ENCODE peak calls at places on chromosomes 12 and 14, in four cellular contexts. T, Q, G and D are unnamed samples.

GRCh38 chr12:124928912-124929530 is 14.6 kb upstream of the UBC start:
- DNase-seq in T (no peak), Q (no peak), G (no peak), D (no peak)

GRCh38 chr14:104524726-104525125 is 54.8 kb upstream of the C14orf180 start:
- DNase-seq in T (no peak), Q (no peak), G (no peak), D (no peak)

GRCh38 chr12:122123761-122124145 is 45.2 kb downstream of the MLXIP start:
- DNase-seq in T (no peak), Q (no peak), G (no peak), D (no peak)

GRCh38 chr12:40752011-40752410 is 59.8 kb downstream of the CNTN1 start:
- DNase-seq in T (no peak), Q (no peak), G (no peak), D (no peak)

GRCh38 chr14:101559624-101560533 is 1.4 kb upstream of the DIO3 start:
- DNase-seq in T (no peak), Q (no peak), G (peak), D (peak)

GRCh38 chr14:46054526-46054925 is 597.1 kb downstream of the RPL10L start:
- DNase-seq in T (no peak), Q (no peak), G (no peak), D (no peak)

GRCh38 chr12:131753041-131753440 is 42.2 kb downstream of the SFSWAP start:
- DNase-seq in T (no peak), Q (no peak), G (no peak), D (no peak)

GRCh38 chr14:92647499-92648279 is 100.7 kb downstream of the LGMN start:
- DNase-seq in T (peak), Q (no peak), G (no peak), D (no peak)

GRCh38 chr14:59093889-59094288 is 94.6 kb upstream of the DAAM1 start:
- DNase-seq in T (no peak), Q (no peak), G (no peak), D (no peak)

GRCh38 chr12:127964717-127965116 is 302.3 kb upstream of the TMEM132C start:
- DNase-seq in T (no peak), Q (no peak), G (no peak), D (no peak)

GRCh38 chr14:34330846-34331245 is 131.2 kb downstream of the SPTSSA start:
- DNase-seq in T (no peak), Q (no peak), G (no peak), D (no peak)

GRCh38 chr12:83179999-83180398 is 493.3 kb downstream of the TMTC2 start:
- DNase-seq in T (no peak), Q (no peak), G (no peak), D (no peak)

GRCh38 chr14:53953828-53954550 is 2.6 kb downstream of the BMP4 start:
- DNase-seq in T (no peak), Q (peak), G (peak), D (peak)

GRCh38 chr12:104285740-104286537 is 17.6 kb upstream of the EID3 start:
- DNase-seq in T (no peak), Q (peak), G (no peak), D (peak)

GRCh38 chr12:70513441-70513840 is 123.8 kb downstream of the PTPRB start:
- DNase-seq in T (no peak), Q (no peak), G (no peak), D (no peak)

GRCh38 chr12:53252349-53252916 is 15.7 kb upstream of the ESPL1 start:
- DNase-seq in T (no peak), Q (no peak), G (peak), D (no peak)

GRCh38 chr12:68319988-68320623 is 12.1 kb downstream of the MDM1 start:
- DNase-seq in T (no peak), Q (no peak), G (peak), D (no peak)

GRCh38 chr14:100341301-100342031 is 18.3 kb downstream of the SLC25A47 start:
- DNase-seq in T (peak), Q (peak), G (no peak), D (peak)

GRCh38 chr14:51188566-51189185 is 51.4 kb upstream of the TMX1 start:
- DNase-seq in T (no peak), Q (no peak), G (no peak), D (no peak)

GRCh38 chr14:44700694-44701093 is 193.6 kb upstream of the FSCB start:
- DNase-seq in T (no peak), Q (no peak), G (no peak), D (no peak)

GRCh38 chr14:102909911-102910310 is 12.6 kb upstream of the AMN start:
- DNase-seq in T (no peak), Q (no peak), G (no peak), D (no peak)

GRCh38 chr12:74449872-74450271 is 87.8 kb upstream of the ATXN7L3B start:
- DNase-seq in T (no peak), Q (no peak), G (no peak), D (no peak)

GRCh38 chr14:69480136-69480535 is 4.4 kb upstream of the PLEKHD1 start:
- DNase-seq in T (no peak), Q (no peak), G (no peak), D (no peak)

GRCh38 chr12:93766802-93767523 is 89.8 kb downstream of the CRADD start:
- DNase-seq in T (peak), Q (peak), G (no peak), D (peak)

GRCh38 chr14:100440758-100441203 is 117.6 kb downstream of the SLC25A47 start:
- DNase-seq in T (no peak), Q (no peak), G (no peak), D (no peak)

GRCh38 chr14:23935158-23935557 is 18.4 kb upstream of the DHRS4 start:
- DNase-seq in T (no peak), Q (no peak), G (no peak), D (no peak)
- TF ChIP-seq CTCF in T (no peak), Q (no peak), G (no peak), D (no peak)

GRCh38 chr12:966715-967114 is 17.2 kb upstream of the RAD52 start:
- DNase-seq in T (no peak), Q (no peak), G (no peak), D (no peak)
- TF ChIP-seq CTCF in T (no peak), Q (no peak), G (no peak), D (no peak)

DNA sequence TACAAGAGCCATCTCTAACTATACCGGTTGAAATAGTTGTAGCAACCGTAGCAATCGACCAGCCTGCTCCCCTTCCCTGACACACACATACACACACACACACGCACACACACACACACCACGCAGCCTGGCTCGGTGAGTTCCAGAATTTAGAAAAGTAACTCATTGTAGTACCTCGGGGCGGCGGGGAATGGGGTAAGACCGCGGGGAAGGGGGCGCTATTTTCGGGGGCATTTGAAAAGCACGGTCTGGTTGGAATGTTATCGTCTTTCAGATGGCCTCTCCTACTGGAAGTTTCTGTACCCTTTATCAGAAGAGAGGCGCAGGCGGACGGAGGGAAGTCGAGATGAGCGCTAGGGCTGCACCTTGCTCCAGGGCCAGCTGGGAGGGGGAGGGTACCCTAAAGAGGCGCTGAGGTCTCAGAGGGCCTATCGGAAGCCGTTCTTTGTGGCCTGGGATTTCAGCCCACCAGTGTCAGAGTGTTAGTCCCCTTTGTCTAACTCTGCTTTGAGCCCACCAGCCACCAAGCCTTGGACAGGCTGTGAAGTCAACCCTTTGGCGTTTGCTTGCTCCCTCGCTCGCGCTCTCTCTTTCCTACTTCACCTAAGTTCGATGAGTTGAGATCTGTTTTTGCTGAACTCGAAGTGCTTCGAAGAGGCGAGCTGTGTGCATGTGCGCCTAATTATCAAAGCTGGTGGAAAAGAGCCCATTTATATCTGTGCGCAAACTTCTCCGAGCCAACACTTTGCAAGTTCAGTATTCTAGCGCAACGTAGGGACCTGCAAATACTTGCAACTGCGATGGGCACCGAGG is 844 bp downstream of the COL2A1 start:
- DNase-seq in T (peak), Q (no peak), G (no peak), D (peak)
- TF ChIP-seq CTCF in T (no peak), Q (no peak), G (no peak), D (no peak)

GRCh38 chr12:114408881-114409795 is 3.2 kb upstream of the TBX5 start:
- DNase-seq in T (peak), Q (no peak), G (no peak), D (peak)
- TF ChIP-seq CTCF in T (no peak), Q (no peak), G (no peak), D (no peak)

GRCh38 chr14:66752109-66752508 is 244.2 kb downstream of the GPHN start:
- DNase-seq in T (no peak), Q (peak), G (no peak), D (no peak)

GRCh38 chr14:66745078-66745477 is 237.1 kb downstream of the GPHN start:
- DNase-seq in T (no peak), Q (no peak), G (no peak), D (no peak)

DNA sequence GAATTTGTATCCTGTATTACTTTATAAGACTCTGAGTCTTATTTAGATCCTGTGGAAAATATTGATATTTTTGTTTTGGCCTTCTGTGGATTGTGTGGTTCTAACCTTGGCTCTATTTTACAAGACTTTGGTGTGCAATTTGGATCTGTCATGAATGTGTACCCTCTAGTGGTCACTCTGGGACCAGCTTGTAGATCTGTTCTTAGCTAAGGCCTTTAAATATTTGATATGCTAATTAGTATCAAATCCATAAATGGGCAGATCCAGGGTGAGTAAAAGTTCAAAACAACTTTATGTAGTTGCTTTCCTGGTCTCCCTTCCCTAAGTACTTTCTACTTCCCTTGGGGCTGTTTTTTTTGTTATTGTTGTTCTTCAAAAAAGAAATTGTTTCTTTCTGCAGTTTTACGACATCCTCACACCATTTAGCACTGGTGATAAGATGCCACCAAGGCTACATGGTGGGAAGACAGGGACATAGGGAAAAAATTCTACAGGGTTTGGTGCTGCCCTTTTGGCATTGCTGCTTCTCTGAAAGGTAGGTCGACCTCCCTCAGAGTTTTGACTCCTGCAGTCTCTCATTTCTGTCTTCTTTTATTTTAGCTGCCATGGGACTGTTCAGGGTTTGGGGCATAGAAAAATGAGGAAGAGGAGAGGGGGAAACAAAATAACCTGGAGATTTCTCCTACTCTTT is 238.5 kb downstream of the GPHN start:
- DNase-seq in T (no peak), Q (peak), G (no peak), D (peak)
- TF ChIP-seq CTCF in T (no peak), Q (peak), G (no peak), D (peak)

GRCh38 chr12:31818623-31819268 is 89.9 kb upstream of the AMN1 start:
- DNase-seq in T (no peak), Q (no peak), G (no peak), D (no peak)

GRCh38 chr12:31815096-31815495 is 86.3 kb upstream of the AMN1 start:
- DNase-seq in T (no peak), Q (no peak), G (no peak), D (no peak)

GRCh38 chr12:31817120-31817519 is 88.3 kb upstream of the AMN1 start:
- DNase-seq in T (no peak), Q (no peak), G (no peak), D (no peak)

GRCh38 chr12:31807773-31808097 is 78.9 kb upstream of the AMN1 start:
- DNase-seq in T (no peak), Q (peak), G (no peak), D (no peak)

GRCh38 chr12:31813305-31813704 is 84.5 kb upstream of the AMN1 start:
- DNase-seq in T (no peak), Q (no peak), G (no peak), D (no peak)
- TF ChIP-seq CTCF in T (peak), Q (no peak), G (no peak), D (peak)

GRCh38 chr14:23052671-23053070 is 4.6 kb downstream of the CDH24 start:
- DNase-seq in T (no peak), Q (no peak), G (no peak), D (no peak)

GRCh38 chr14:23051482-23051881 is 5.8 kb downstream of the CDH24 start:
- DNase-seq in T (no peak), Q (no peak), G (no peak), D (no peak)

GRCh38 chr14:23053426-23053825 is 3.9 kb downstream of the CDH24 start:
- DNase-seq in T (no peak), Q (no peak), G (peak), D (no peak)

GRCh38 chr14:23054000-23054811 is 3.1 kb downstream of the CDH24 start:
- DNase-seq in T (peak), Q (no peak), G (peak), D (peak)

GRCh38 chr14:23052182-23052623 is 5.1 kb downstream of the CDH24 start:
- DNase-seq in T (no peak), Q (no peak), G (peak), D (no peak)
- TF ChIP-seq CTCF in T (no peak), Q (no peak), G (no peak), D (no peak)

DNA sequence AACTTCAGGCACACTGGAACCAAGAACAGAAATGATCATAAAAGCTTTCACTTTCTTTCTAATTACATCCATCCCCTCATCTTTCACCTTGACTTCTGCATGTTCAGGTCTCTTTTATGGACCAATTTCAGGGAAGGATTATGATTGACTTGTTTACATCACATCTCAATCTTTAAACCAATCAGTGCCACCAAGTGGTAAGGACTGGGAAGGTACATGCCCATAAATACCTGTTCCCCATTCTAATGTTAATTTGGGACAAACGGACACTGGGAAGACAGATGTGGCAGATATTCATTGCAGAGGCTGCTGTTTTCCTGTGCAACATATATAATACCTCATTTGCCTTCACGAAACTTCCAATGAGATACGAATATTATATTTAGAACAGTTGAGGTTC is 978.1 kb downstream of the GALC start:
- DNase-seq in T (no peak), Q (no peak), G (no peak), D (no peak)
- TF ChIP-seq CTCF in T (no peak), Q (no peak), G (no peak), D (no peak)